ENCODE peak calls at places on chromosomes 11 and 22, in five cellular contexts. One of them, this sample, is unnamed.

GRCh38 chr11:23988381-23989006 is 508.4 kb upstream of the LUZP2 start:
- DNase-seq in left ventricle myocardium inferior: no peak
- DNase-seq in HFFc6: peak; percentile 26
- DNase-seq in mammary epithelial cell: no peak
- DNase-seq in cerebellar cortex: no peak
- DNase-seq in this sample: peak; percentile 15

GRCh38 chr22:43014062-43014875 is 680 bp downstream of the PACSIN2 start:
- DNase-seq in mammary epithelial cell: no peak
- DNase-seq in HFFc6: no peak
- DNase-seq in left ventricle myocardium inferior: peak; percentile 37
- DNase-seq in cerebellar cortex: peak; percentile 30
- DNase-seq in this sample: peak; percentile 33

GRCh38 chr11:68354181-68354872 is 41.9 kb downstream of the LRP5 start:
- DNase-seq in HFFc6: peak; percentile 81
- DNase-seq in left ventricle myocardium inferior: peak; percentile 87
- DNase-seq in mammary epithelial cell: peak; percentile 90
- DNase-seq in cerebellar cortex: no peak
- DNase-seq in this sample: peak; percentile 98

GRCh38 chr11:66848671-66849500 is 5.6 kb downstream of the RCE1 start:
- DNase-seq in cerebellar cortex: no peak
- DNase-seq in left ventricle myocardium inferior: no peak
- DNase-seq in HFFc6: no peak
- DNase-seq in mammary epithelial cell: no peak
- DNase-seq in this sample: no peak

GRCh38 chr11:70068950-70069349 is 9.2 kb upstream of the ANO1 start:
- DNase-seq in left ventricle myocardium inferior: no peak
- DNase-seq in cerebellar cortex: no peak
- DNase-seq in mammary epithelial cell: no peak
- DNase-seq in HFFc6: no peak
- DNase-seq in this sample: no peak

GRCh38 chr11:102260241-102260640 is 57.0 kb upstream of the BIRC3 start:
- DNase-seq in left ventricle myocardium inferior: no peak
- DNase-seq in HFFc6: peak; percentile 17
- DNase-seq in cerebellar cortex: no peak
- DNase-seq in mammary epithelial cell: peak; percentile 47
- DNase-seq in this sample: no peak

GRCh38 chr22:42321908-42322561 is 51.6 kb upstream of the TCF20 start:
- DNase-seq in mammary epithelial cell: peak; percentile 89
- DNase-seq in cerebellar cortex: no peak
- DNase-seq in HFFc6: no peak
- DNase-seq in left ventricle myocardium inferior: no peak
- DNase-seq in this sample: no peak

GRCh38 chr11:69377029-69377952 is 83.3 kb downstream of the MYEOV start:
- DNase-seq in left ventricle myocardium inferior: peak; percentile 8
- DNase-seq in mammary epithelial cell: peak; percentile 96
- DNase-seq in HFFc6: no peak
- DNase-seq in cerebellar cortex: no peak
- DNase-seq in this sample: no peak

GRCh38 chr22:17786435-17787158 is 12.3 kb upstream of the BID start:
- DNase-seq in cerebellar cortex: no peak
- DNase-seq in mammary epithelial cell: peak; percentile 30
- DNase-seq in left ventricle myocardium inferior: peak; percentile 85
- DNase-seq in HFFc6: peak; percentile 6
- DNase-seq in this sample: no peak

GRCh38 chr22:48957987-48958321 is 869.7 kb downstream of the BRD1 start:
- DNase-seq in cerebellar cortex: no peak
- DNase-seq in mammary epithelial cell: no peak
- DNase-seq in HFFc6: no peak
- DNase-seq in left ventricle myocardium inferior: no peak
- DNase-seq in this sample: no peak

GRCh38 chr22:47210686-47211085 is 448.2 kb downstream of the TBC1D22A start:
- DNase-seq in mammary epithelial cell: no peak
- DNase-seq in left ventricle myocardium inferior: no peak
- DNase-seq in cerebellar cortex: no peak
- DNase-seq in HFFc6: no peak
- DNase-seq in this sample: no peak

GRCh38 chr11:70026726-70027125 is 51.4 kb upstream of the ANO1 start:
- DNase-seq in cerebellar cortex: no peak
- DNase-seq in left ventricle myocardium inferior: no peak
- DNase-seq in HFFc6: no peak
- DNase-seq in mammary epithelial cell: no peak
- DNase-seq in this sample: no peak

GRCh38 chr11:113554531-113554930 is 79.3 kb upstream of the DRD2 start:
- DNase-seq in cerebellar cortex: no peak
- DNase-seq in HFFc6: no peak
- DNase-seq in mammary epithelial cell: no peak
- DNase-seq in left ventricle myocardium inferior: no peak
- DNase-seq in this sample: no peak

GRCh38 chr11:9821008-9821752 is 157.3 kb downstream of the SWAP70 start:
- DNase-seq in cerebellar cortex: peak; percentile 73
- DNase-seq in HFFc6: peak; percentile 53
- DNase-seq in left ventricle myocardium inferior: no peak
- DNase-seq in mammary epithelial cell: no peak
- DNase-seq in this sample: peak; percentile 79

GRCh38 chr22:50313600-50313999 is 6.2 kb upstream of the PLXNB2 start:
- DNase-seq in HFFc6: no peak
- DNase-seq in left ventricle myocardium inferior: no peak
- DNase-seq in cerebellar cortex: no peak
- DNase-seq in mammary epithelial cell: no peak
- DNase-seq in this sample: no peak

GRCh38 chr11:19723572-19724342 is 11.1 kb downstream of the NAV2 start:
- DNase-seq in cerebellar cortex: peak; percentile 46
- DNase-seq in HFFc6: peak; percentile 28
- DNase-seq in left ventricle myocardium inferior: no peak
- DNase-seq in mammary epithelial cell: peak; percentile 65
- DNase-seq in this sample: peak; percentile 38

GRCh38 chr11:2846056-2846455 is 39.5 kb downstream of the CDKN1C start:
- DNase-seq in left ventricle myocardium inferior: no peak
- DNase-seq in HFFc6: no peak
- DNase-seq in cerebellar cortex: no peak
- DNase-seq in mammary epithelial cell: no peak
- DNase-seq in this sample: no peak

GRCh38 chr11:70526116-70527045 is 128.1 kb downstream of the CTTN start:
- DNase-seq in mammary epithelial cell: no peak
- DNase-seq in cerebellar cortex: no peak
- DNase-seq in HFFc6: no peak
- DNase-seq in left ventricle myocardium inferior: no peak
- DNase-seq in this sample: no peak

GRCh38 chr11:134628426-134628825 is 216.4 kb upstream of the B3GAT1 start:
- DNase-seq in left ventricle myocardium inferior: no peak
- DNase-seq in mammary epithelial cell: no peak
- DNase-seq in HFFc6: no peak
- DNase-seq in cerebellar cortex: no peak
- DNase-seq in this sample: no peak

GRCh38 chr11:8719260-8720190 is 36.9 kb downstream of the RPL27A start:
- DNase-seq in left ventricle myocardium inferior: peak; percentile 57
- DNase-seq in cerebellar cortex: peak; percentile 66
- DNase-seq in mammary epithelial cell: peak; percentile 77
- DNase-seq in HFFc6: peak; percentile 96
- DNase-seq in this sample: peak; percentile 93